ENCODE peak calls at places on chromosomes 6 and 20, in five cellular contexts. S is pancreas, H is AG04450, X is fibroblast of lung, Y is left ventricle myocardium inferior. U is an unnamed sample.

GRCh38 chr6:87074051-87074711 is 20.7 kb downstream of the CGA start:
- DNase-seq in H (no peak), X (no peak), S (no peak), Y (no peak), U (peak; percentile 68)

GRCh38 chr6:73388800-73389512 is 5.7 kb upstream of the DDX43 start:
- DNase-seq in Y (peak; percentile 29), S (peak; percentile 18), X (peak; percentile 58), H (peak; percentile 18), U (peak; percentile 79)

GRCh38 chr6:167831281-167831680 is 4.6 kb downstream of the AFDN start:
- DNase-seq in X (no peak), Y (no peak), S (no peak), H (no peak), U (no peak)

GRCh38 chr6:41568585-41569384 is 22.6 kb downstream of the FOXP4 start:
- DNase-seq in Y (peak; percentile 38), X (peak; percentile 23), H (no peak), S (peak; percentile 60), U (peak; percentile 68)

GRCh38 chr6:6057442-6058053 is 50.8 kb upstream of the NRN1 start:
- DNase-seq in H (no peak), S (no peak), X (peak; percentile 1), Y (no peak), U (no peak)

GRCh38 chr6:87904041-87904440 is 143.6 kb upstream of the SPACA1 start:
- DNase-seq in H (no peak), S (no peak), X (no peak), Y (no peak), U (no peak)

GRCh38 chr6:84428300-84428907 is 201.0 kb upstream of the CEP162 start:
- DNase-seq in Y (peak; percentile 49), X (peak; percentile 44), H (no peak), S (peak; percentile 2), U (peak; percentile 58)

GRCh38 chr20:13865825-13866351 is 81.1 kb downstream of the NDUFAF5 start:
- DNase-seq in Y (no peak), S (no peak), X (peak; percentile 39), H (no peak), U (no peak)

GRCh38 chr6:168171673-168172352 is 92.8 kb upstream of the FRMD1 start:
- DNase-seq in S (no peak), X (no peak), H (no peak), Y (no peak), U (no peak)

GRCh38 chr6:99181174-99181573 is 168.3 kb downstream of the FAXC start:
- DNase-seq in Y (no peak), X (no peak), S (no peak), H (no peak), U (no peak)

GRCh38 chr6:93392797-93393196 is 26.6 kb downstream of the EPHA7 start:
- DNase-seq in Y (no peak), H (no peak), X (no peak), S (no peak), U (no peak)

GRCh38 chr20:32918296-32918695 is 59.6 kb downstream of the EFCAB8 start:
- DNase-seq in H (no peak), X (no peak), Y (no peak), S (no peak), U (no peak)

GRCh38 chr6:31920803-31921202 is 6.7 kb upstream of the C2 start:
- DNase-seq in X (no peak), H (no peak), Y (no peak), S (no peak), U (no peak)

GRCh38 chr6:137531376-137532092 is 37.3 kb upstream of the OLIG3 start:
- DNase-seq in Y (no peak), H (no peak), S (no peak), X (no peak), U (no peak)

GRCh38 chr6:11202513-11203305 is 29.8 kb downstream of the NEDD9 start:
- DNase-seq in S (peak; percentile 47), H (no peak), Y (no peak), X (no peak), U (no peak)

GRCh38 chr6:123417411-123417810 is 219.3 kb downstream of the TRDN start:
- DNase-seq in X (no peak), S (no peak), Y (no peak), H (no peak), U (no peak)

GRCh38 chr6:46876126-46876525 is 45.6 kb downstream of the ADGRF5 start:
- DNase-seq in Y (no peak), S (peak; percentile 47), H (no peak), X (peak; percentile 99), U (no peak)

GRCh38 chr20:20664795-20665194 is 47.6 kb downstream of the RALGAPA2 start:
- DNase-seq in H (no peak), Y (no peak), X (peak; percentile 8), S (no peak), U (no peak)

GRCh38 chr6:149190228-149190831 is 127.2 kb upstream of the TAB2 start:
- DNase-seq in S (no peak), X (peak; percentile 24), H (no peak), Y (peak; percentile 20), U (peak; percentile 39)

GRCh38 chr6:63764318-63764916 is 128.8 kb downstream of the PHF3 start:
- DNase-seq in S (no peak), X (peak; percentile 18), H (peak; percentile 15), Y (no peak), U (no peak)

GRCh38 chr6:143955971-143956370 is 52.1 kb downstream of the PLAGL1 start:
- DNase-seq in H (no peak), S (no peak), X (peak; percentile 39), Y (no peak), U (no peak)

GRCh38 chr20:42678895-42679294 is 510.8 kb downstream of the PTPRT start:
- DNase-seq in Y (no peak), S (no peak), H (no peak), X (no peak), U (no peak)

GRCh38 chr20:19757487-19757972 is 528 bp upstream of the RIN2 start:
- DNase-seq in X (peak; percentile 77), S (peak; percentile 77), H (peak; percentile 45), Y (peak; percentile 92), U (peak; percentile 89)

GRCh38 chr20:51525241-51526104 is 17.0 kb downstream of the NFATC2 start:
- DNase-seq in Y (no peak), H (no peak), S (no peak), X (peak; percentile 28), U (peak; percentile 67)

GRCh38 chr6:132969188-132969587 is 154.8 kb downstream of the RPS12 start:
- DNase-seq in X (peak; percentile 76), H (no peak), Y (no peak), S (no peak), U (no peak)

GRCh38 chr6:40436685-40437604 is 150.2 kb downstream of the LRFN2 start:
- DNase-seq in H (no peak), Y (no peak), X (peak; percentile 9), S (no peak), U (peak; percentile 58)

GRCh38 chr6:74971631-74972030 is 234.2 kb downstream of the COL12A1 start:
- DNase-seq in H (no peak), S (no peak), X (no peak), Y (no peak), U (no peak)

GRCh38 chr20:44862286-44862685 is 23.2 kb upstream of the YWHAB start:
- DNase-seq in H (no peak), X (no peak), Y (no peak), S (no peak), U (no peak)

DNA sequence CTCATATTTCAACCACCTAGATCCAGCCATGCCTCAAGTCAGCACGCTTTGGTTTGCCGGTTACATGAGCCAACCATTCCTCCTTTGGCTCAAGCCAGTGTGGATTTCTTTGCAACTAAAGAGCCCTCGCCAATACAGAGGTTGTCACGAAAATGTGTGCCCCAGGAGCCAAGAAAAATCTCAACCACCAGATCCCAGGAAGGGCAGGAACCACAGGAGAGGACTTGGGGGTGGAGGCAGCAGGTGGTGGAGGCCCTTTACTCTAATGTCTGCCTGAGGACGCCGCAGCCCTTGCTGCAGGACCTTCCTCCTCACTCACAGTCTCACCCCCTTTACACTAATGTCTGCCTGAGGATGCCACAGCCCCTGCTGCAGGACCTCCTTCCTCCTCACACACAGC is 144.8 kb upstream of the PHACTR3 start:
- DNase-seq in S (no peak), Y (no peak), H (no peak), X (no peak), U (no peak)
- H3K27ac ChIP-seq in S (no peak overlapping the region), Y (no peak overlapping the region), H (no peak overlapping the region), X (no peak overlapping the region), U (no peak overlapping the region)

DNA sequence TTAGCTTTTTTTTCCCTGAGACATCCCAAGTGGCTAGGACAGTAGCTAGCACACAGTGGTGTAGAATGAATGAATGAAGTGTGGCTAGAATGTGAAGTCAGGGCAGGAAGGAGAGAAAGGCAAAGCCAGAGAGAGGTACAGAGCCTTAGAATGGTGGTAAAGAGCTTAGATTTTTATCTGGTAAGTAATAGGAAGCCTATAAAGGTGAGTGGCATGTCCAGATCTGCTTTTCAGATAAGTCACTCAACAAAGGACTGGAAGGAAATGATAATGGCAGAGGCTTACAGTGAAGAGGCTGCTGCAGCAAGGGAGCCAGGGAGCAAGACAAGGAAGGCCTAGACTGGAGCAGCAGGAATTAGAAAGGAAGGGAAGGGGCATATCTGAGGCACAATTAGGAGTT is 96.0 kb upstream of the PRDM1 start:
- DNase-seq in X (no peak), H (no peak), S (no peak), Y (no peak), U (no peak)
- H3K27me3 ChIP-seq in X (no peaks in the 10 kb centered on the region), H (no peaks in the 10 kb centered on the region), S (no peaks in the 10 kb centered on the region), Y (peaks cover 99% of the 10 kb centered on the region), U (no peaks in the 10 kb centered on the region)

GRCh38 chr6:44093750-44094402 is 33.4 kb downstream of the MRPL14 start:
- DNase-seq in X (no peak), Y (no peak), H (no peak), S (no peak), U (no peak)
- H3K27ac ChIP-seq in X (no peak overlapping the region), Y (no peak overlapping the region), H (no peak overlapping the region), S (no peak overlapping the region), U (no peak overlapping the region)

GRCh38 chr20:24704899-24705298 is 235.5 kb downstream of the SYNDIG1 start:
- DNase-seq in X (no peak), H (no peak), S (no peak), Y (no peak), U (no peak)

GRCh38 chr20:24701027-24701426 is 231.6 kb downstream of the SYNDIG1 start:
- DNase-seq in X (no peak), S (no peak), Y (no peak), H (no peak), U (no peak)

GRCh38 chr20:24701668-24702067 is 232.2 kb downstream of the SYNDIG1 start:
- DNase-seq in S (no peak), X (no peak), Y (no peak), H (no peak), U (no peak)

GRCh38 chr20:24703284-24703610 is 233.8 kb downstream of the SYNDIG1 start:
- DNase-seq in S (no peak), Y (no peak), H (no peak), X (no peak), U (no peak)

DNA sequence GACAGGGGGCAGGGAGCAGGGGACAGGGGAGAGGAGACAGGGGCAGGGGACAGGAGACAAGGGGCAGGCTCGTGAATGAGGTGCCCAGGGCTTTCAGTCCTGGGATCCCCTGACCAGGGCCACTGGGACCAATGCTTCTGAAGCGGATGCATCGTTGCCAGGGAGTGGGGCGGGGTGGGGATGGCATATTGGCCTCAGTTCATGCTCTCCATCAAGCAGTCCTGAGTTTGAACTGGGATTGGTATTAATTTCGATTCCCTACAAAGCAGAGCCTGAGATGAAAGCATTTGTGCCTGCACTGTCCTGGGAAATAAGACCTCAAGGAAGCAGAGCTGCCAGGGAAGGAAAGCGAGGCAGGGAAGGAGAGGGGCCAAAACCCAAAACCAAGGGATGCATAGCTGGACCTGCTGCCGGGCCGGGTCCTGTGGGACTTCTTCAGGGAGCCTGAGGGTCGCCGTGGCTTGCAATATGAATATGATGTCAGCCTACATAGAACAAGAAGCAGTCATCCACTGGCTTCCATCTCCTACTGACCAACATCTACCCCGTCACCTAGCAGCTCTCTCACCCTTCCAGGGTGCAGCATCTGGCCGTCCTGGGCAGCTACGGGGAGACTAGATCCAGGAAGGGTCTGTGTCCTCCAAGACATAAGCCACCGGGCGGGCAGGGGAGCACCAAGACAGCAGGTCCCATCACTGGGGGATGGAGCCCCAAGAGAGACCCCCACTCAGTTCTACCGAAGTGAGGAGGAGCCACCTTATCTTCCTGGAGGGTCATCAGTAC is 233.3 kb downstream of the SYNDIG1 start:
- DNase-seq in Y (no peak), H (no peak), X (no peak), S (no peak), U (no peak)
- H3K27me3 ChIP-seq in Y (no peaks in the 10 kb centered on the region), H (peaks cover 25% of the 10 kb centered on the region), X (no peaks in the 10 kb centered on the region), S (no peaks in the 10 kb centered on the region), U (no peaks in the 10 kb centered on the region)

U was measured in right cardiac atrium.